ENCODE peak calls at places on chromosomes 4 and X, in ten cellular contexts. W, M, V, S, C, J, G, N, H and T are unnamed samples.

GRCh38 chr4:76430519-76431388 is 4.3 kb upstream of the SHROOM3 start:
- DNase-seq in W (no peak), M (no peak), V (no peak), S (peak), C (no peak), J (no peak), G (no peak), N (peak), H (no peak), T (peak)

GRCh38 chrX:69357293-69357692 is 146.8 kb upstream of the NALF2 start:
- DNase-seq in W (no peak), M (no peak), V (no peak), S (no peak), C (no peak), J (no peak), G (no peak), N (no peak), H (no peak), T (no peak)

GRCh38 chr4:24010573-24010972 is 120.7 kb upstream of the PPARGC1A start:
- DNase-seq in W (no peak), M (no peak), V (no peak), S (no peak), C (no peak), J (no peak), G (no peak), N (no peak), H (no peak), T (no peak)

GRCh38 chrX:9433596-9433995 is 31.3 kb upstream of the TBL1X start:
- DNase-seq in W (no peak), M (no peak), V (no peak), S (no peak), C (no peak), J (no peak), G (no peak), N (no peak), H (no peak), T (no peak)

GRCh38 chr4:83089759-83090158 is 24.8 kb downstream of the PLAC8 start:
- DNase-seq in W (no peak), M (no peak), V (no peak), S (no peak), C (no peak), J (no peak), G (no peak), N (no peak), H (no peak), T (no peak)

GRCh38 chr4:7987148-7987989 is 47.7 kb upstream of the AFAP1 start:
- DNase-seq in W (peak), M (peak), V (peak), S (peak), C (peak), J (peak), G (peak), N (peak), H (peak), T (peak)

GRCh38 chr4:13323916-13324315 is 160.2 kb downstream of the RAB28 start:
- DNase-seq in W (no peak), M (no peak), V (no peak), S (no peak), C (no peak), J (no peak), G (no peak), N (no peak), H (no peak), T (no peak)

GRCh38 chr4:70197842-70198241 is 2.3 kb downstream of the ODAM start:
- DNase-seq in W (no peak), M (no peak), V (no peak), S (no peak), C (no peak), J (no peak), G (no peak), N (peak), H (no peak), T (no peak)

GRCh38 chr4:118035309-118035708 is 1.0 kb downstream of the NDST3 start:
- DNase-seq in W (no peak), M (no peak), V (no peak), S (no peak), C (no peak), J (no peak), G (no peak), N (no peak), H (no peak), T (no peak)

GRCh38 chr4:827209-828081 is 1.5 kb upstream of the CPLX1 start:
- DNase-seq in W (no peak), M (no peak), V (no peak), S (no peak), C (no peak), J (peak), G (no peak), N (no peak), H (no peak), T (no peak)

GRCh38 chr4:184674011-184674410 is 24.5 kb downstream of the PRIMPOL start:
- DNase-seq in W (no peak), M (no peak), V (no peak), S (no peak), C (no peak), J (no peak), G (no peak), N (peak), H (no peak), T (no peak)

GRCh38 chrX:17412692-17413091 is 37.7 kb downstream of the NHS start:
- DNase-seq in W (no peak), M (no peak), V (no peak), S (no peak), C (no peak), J (no peak), G (no peak), N (peak), H (no peak), T (no peak)

GRCh38 chrX:66030505-66031317 is 9.2 kb downstream of the VSIG4 start:
- DNase-seq in W (no peak), M (no peak), V (no peak), S (peak), C (no peak), J (no peak), G (no peak), N (peak), H (no peak), T (no peak)

GRCh38 chr4:128862608-128863313 is 53.3 kb downstream of the JADE1 start:
- DNase-seq in W (peak), M (peak), V (no peak), S (peak), C (no peak), J (no peak), G (no peak), N (no peak), H (no peak), T (no peak)

GRCh38 chr4:82799006-82799881 is 648 bp upstream of the SCD5 start:
- DNase-seq in W (no peak), M (no peak), V (no peak), S (peak), C (no peak), J (no peak), G (no peak), N (peak), H (no peak), T (no peak)

GRCh38 chr4:83850435-83850834 is 314.5 kb downstream of the GPAT3 start:
- DNase-seq in W (no peak), M (no peak), V (no peak), S (no peak), C (no peak), J (no peak), G (no peak), N (no peak), H (no peak), T (no peak)

GRCh38 chr4:154205471-154205870 is 286.1 kb downstream of the DCHS2 start:
- DNase-seq in W (no peak), M (no peak), V (no peak), S (no peak), C (no peak), J (no peak), G (no peak), N (peak), H (no peak), T (no peak)

GRCh38 chr4:185357220-185357619 is 38.5 kb downstream of the LRP2BP start:
- DNase-seq in W (no peak), M (no peak), V (no peak), S (no peak), C (no peak), J (no peak), G (no peak), N (no peak), H (no peak), T (no peak)

GRCh38 chr4:86834901-86835300 is 14.3 kb downstream of the SLC10A6 start:
- DNase-seq in W (no peak), M (no peak), V (no peak), S (no peak), C (no peak), J (no peak), G (no peak), N (no peak), H (no peak), T (no peak)

GRCh38 chr4:153197301-153197700 is 6.9 kb upstream of the TRIM2 start:
- DNase-seq in W (no peak), M (no peak), V (no peak), S (no peak), C (no peak), J (no peak), G (no peak), N (no peak), H (no peak), T (no peak)

GRCh38 chr4:81152839-81153713 is 61.9 kb downstream of the PRKG2 start:
- DNase-seq in W (no peak), M (no peak), V (no peak), S (no peak), C (no peak), J (no peak), G (no peak), N (no peak), H (no peak), T (no peak)

GRCh38 chr4:123386608-123387007 is 10.0 kb upstream of the SPRY1 start:
- DNase-seq in W (no peak), M (no peak), V (no peak), S (no peak), C (no peak), J (no peak), G (no peak), N (peak), H (no peak), T (no peak)

GRCh38 chr4:10582059-10582686 is 102.4 kb downstream of the CLNK start:
- DNase-seq in W (no peak), M (no peak), V (no peak), S (peak), C (no peak), J (no peak), G (peak), N (peak), H (peak), T (peak)

GRCh38 chr4:44553143-44553542 is 98.3 kb downstream of the YIPF7 start:
- DNase-seq in W (no peak), M (no peak), V (no peak), S (no peak), C (no peak), J (no peak), G (no peak), N (no peak), H (no peak), T (no peak)

GRCh38 chrX:150355898-150356297 is 7.2 kb upstream of the MAMLD1 start:
- DNase-seq in W (no peak), M (no peak), V (no peak), S (no peak), C (no peak), J (no peak), G (no peak), N (no peak), H (no peak), T (no peak)

GRCh38 chrX:71637848-71638247 is 19.5 kb upstream of the CXCR3 start:
- DNase-seq in W (no peak), M (no peak), V (no peak), S (no peak), C (no peak), J (no peak), G (no peak), N (peak), H (no peak), T (no peak)

GRCh38 chrX:52990848-52991247 is 32.5 kb upstream of the FAM156A start:
- DNase-seq in W (no peak), M (no peak), V (no peak), S (no peak), C (no peak), J (no peak), G (no peak), N (no peak), H (no peak), T (no peak)

GRCh38 chr4:38368612-38369011 is 295.4 kb upstream of the KLF3 start:
- DNase-seq in W (no peak), M (no peak), V (no peak), S (no peak), C (no peak), J (no peak), G (no peak), N (peak), H (no peak), T (no peak)

GRCh38 chr4:145716200-145716599 is 36.3 kb downstream of the C4orf51 start:
- DNase-seq in W (no peak), M (no peak), V (no peak), S (no peak), C (no peak), J (no peak), G (no peak), N (peak), H (no peak), T (no peak)

GRCh38 chrX:57204306-57204705 is 67.1 kb upstream of the SPIN2A start:
- DNase-seq in W (no peak), M (no peak), V (no peak), S (no peak), C (no peak), J (no peak), G (no peak), N (no peak), H (no peak), T (no peak)